ENCODE peak calls at places on chromosomes 5 and 9, in four cellular contexts. O is OCI-LY7; D is fibroblast of lung; Z is naive thymus-derived CD4-positive, alpha-beta T cell. H is an unnamed sample.

GRCh38 chr5:113382736-113383135 is 52.1 kb downstream of the TSSK1B start:
- DNase-seq in O (no peak), Z (no peak), D (no peak), H (no peak)

GRCh38 chr5:93299596-93300308 is 281.3 kb downstream of the NR2F1-AS1 start:
- DNase-seq in D (peak; percentile 67), O (no peak), Z (no peak), H (no peak)

GRCh38 chr9:38662763-38663593 is 42.6 kb upstream of the ANKRD18A start:
- DNase-seq in O (no peak), Z (no peak), D (peak; percentile 12), H (no peak)

GRCh38 chr9:103816146-103816545 is 278.0 kb upstream of the SMC2 start:
- DNase-seq in D (no peak), Z (no peak), O (no peak), H (no peak)

GRCh38 chr9:78236511-78236950 is 656 bp downstream of the CEP78 start:
- DNase-seq in D (peak; percentile 18), O (peak; percentile 32), Z (no peak), H (no peak)

GRCh38 chr5:179422840-179423523 is 77.7 kb upstream of the ADAMTS2 start:
- DNase-seq in D (no peak), Z (no peak), O (no peak), H (no peak)

GRCh38 chr5:108220834-108221233 is 161.1 kb downstream of the FBXL17 start:
- DNase-seq in D (no peak), O (no peak), Z (no peak), H (no peak)

GRCh38 chr9:86721843-86722705 is 225.2 kb downstream of the GAS1 start:
- DNase-seq in O (no peak), Z (no peak), D (peak; percentile 96), H (no peak)

GRCh38 chr5:135185461-135186075 is 151.5 kb upstream of the PITX1 start:
- DNase-seq in D (peak; percentile 82), Z (peak; percentile 54), O (no peak), H (no peak)

GRCh38 chr5:116495786-116496185 is 78.8 kb downstream of the SEMA6A start:
- DNase-seq in Z (no peak), D (no peak), O (no peak), H (no peak)

GRCh38 chr5:11269515-11269914 is 508.5 kb upstream of the DAP start:
- DNase-seq in D (no peak), O (no peak), Z (no peak), H (no peak)

GRCh38 chr9:615756-616155 is 225.7 kb upstream of the DMRT1 start:
- DNase-seq in O (no peak), D (no peak), Z (no peak), H (no peak)

GRCh38 chr9:69412741-69413150 is 87.7 kb downstream of the ENTREP1 start:
- DNase-seq in O (no peak), D (peak; percentile 53), Z (no peak), H (peak; percentile 44)

GRCh38 chr5:14286007-14286406 is 142.9 kb downstream of the TRIO start:
- DNase-seq in Z (no peak), D (peak; percentile 59), O (no peak), H (no peak)

GRCh38 chr5:39420482-39421145 is 4.2 kb downstream of the DAB2 start:
- DNase-seq in D (peak; percentile 88), Z (no peak), O (no peak), H (peak; percentile 50)

GRCh38 chr5:1217596-1218206 is 7.5 kb upstream of the SLC6A18 start:
- DNase-seq in Z (peak; percentile 9), O (no peak), D (no peak), H (no peak)

GRCh38 chr5:2131196-2131595 is 248.5 kb upstream of the IRX4 start:
- DNase-seq in O (no peak), Z (no peak), D (no peak), H (no peak)

GRCh38 chr5:16480821-16481538 is 15.4 kb upstream of the ZNF622 start:
- DNase-seq in Z (no peak), O (no peak), D (no peak), H (no peak)

GRCh38 chr5:98349251-98349989 is 424.0 kb upstream of the RGMB start:
- DNase-seq in D (peak; percentile 79), O (peak; percentile 1), Z (no peak), H (no peak)

GRCh38 chr9:91038483-91039124 is 237.0 kb downstream of the SYK start:
- DNase-seq in D (no peak), Z (no peak), O (no peak), H (no peak)

GRCh38 chr5:176776141-176776865 is 34.1 kb upstream of the UNC5A start:
- DNase-seq in O (no peak), Z (no peak), D (no peak), H (no peak)

GRCh38 chr5:56305551-56305950 is 72.4 kb upstream of the ANKRD55 start:
- DNase-seq in O (no peak), Z (no peak), D (no peak), H (no peak)

GRCh38 chr5:56330167-56330566 is 97.0 kb upstream of the ANKRD55 start:
- DNase-seq in D (no peak), Z (no peak), O (no peak), H (no peak)

GRCh38 chr5:173328896-173329369 is 719 bp upstream of the STC2 start:
- DNase-seq in Z (no peak), D (peak; percentile 66), O (no peak), H (peak; percentile 76)

GRCh38 chr9:86257406-86257805 is 2.1 kb downstream of the C9orf153 start:
- DNase-seq in O (no peak), D (no peak), Z (no peak), H (no peak)

GRCh38 chr5:135462304-135462703 is 10.2 kb upstream of the TIFAB start:
- DNase-seq in Z (peak; percentile 62), O (peak; percentile 85), D (peak; percentile 33), H (no peak)

GRCh38 chr9:128482186-128482585 is 22.3 kb upstream of the GLE1 start:
- DNase-seq in Z (no peak), D (no peak), O (no peak), H (no peak)

GRCh38 chr5:118614701-118615475 is 373.5 kb downstream of the DTWD2 start:
- DNase-seq in D (no peak), O (no peak), Z (no peak), H (no peak)

GRCh38 chr5:143019614-143020515 is 249.7 kb downstream of the ARHGAP26 start:
- DNase-seq in O (no peak), D (no peak), Z (no peak), H (no peak)

GRCh38 chr9:35748858-35749514 is at the start of the genes GBA2 and RGP1:
- DNase-seq in O (peak; percentile 79), Z (peak; percentile 36), D (peak; percentile 69), H (peak; percentile 83)

GRCh38 chr5:72441861-72442540 is 65.2 kb downstream of the ZNF366 start:
- DNase-seq in Z (no peak), D (peak; percentile 96), O (no peak), H (no peak)

GRCh38 chr9:72533322-72533721 is 11.9 kb downstream of the TMC1 start:
- DNase-seq in O (no peak), D (peak; percentile 85), Z (no peak), H (no peak)

GRCh38 chr5:51476456-51476855 is 93.2 kb downstream of the ISL1 start:
- DNase-seq in Z (no peak), D (no peak), O (no peak), H (no peak)

GRCh38 chr9:36165766-36166149 is 3.4 kb upstream of the CCIN start:
- DNase-seq in O (no peak), Z (no peak), D (peak; percentile 67), H (no peak)

GRCh38 chr5:139678751-139679750 is 30.9 kb downstream of the CXXC5 start:
- DNase-seq in D (peak; percentile 78), O (no peak), Z (no peak), H (peak; percentile 80)